ENCODE peak calls at places on chromosomes 7 and 10, in four cellular contexts. P is mesenteric fat pad; Z is central memory CD4-positive, alpha-beta T cell; T is CD8-positive, alpha-beta T cell. N is an unnamed sample.

GRCh38 chr7:105826143-105826542 is 50.3 kb downstream of the ATXN7L1 start:
- DNase-seq in Z (no peak), P (no peak), T (no peak), N (peak)

GRCh38 chr10:17547026-17547425 is 70.1 kb downstream of the HACD1 start:
- DNase-seq in T (no peak), Z (no peak), P (no peak), N (no peak)

GRCh38 chr10:94123253-94123995 is 129.7 kb downstream of the PLCE1 start:
- DNase-seq in Z (no peak), P (no peak), T (no peak), N (peak)

GRCh38 chr7:45230083-45230482 is 72.5 kb downstream of the RAMP3 start:
- DNase-seq in P (no peak), T (no peak), Z (no peak), N (no peak)

GRCh38 chr10:35613597-35614226 is 8.6 kb downstream of the GJD4 start:
- DNase-seq in T (no peak), P (no peak), Z (no peak), N (peak)

GRCh38 chr7:80186721-80187120 is 52.1 kb downstream of the GNAI1 start:
- DNase-seq in Z (no peak), P (no peak), T (no peak), N (no peak)

GRCh38 chr10:102230264-102230860 is 4.3 kb downstream of the ELOVL3 start:
- DNase-seq in Z (peak), T (no peak), P (no peak), N (peak)

GRCh38 chr7:112257073-112257472 is 50.6 kb downstream of the ZNF277 start:
- DNase-seq in P (no peak), T (no peak), Z (no peak), N (no peak)

N was measured in foreskin fibroblast.